ENCODE peak calls at places on chromosome 3, in seven cellular contexts. O, T, I, A, C, Y and D are unnamed samples.

GRCh38 chr3:123046262-123046873 is 18.8 kb upstream of the SEMA5B start:
- DNase-seq in O (peak; percentile 33), A (no peak), I (no peak), Y (no peak), C (no peak), T (no peak), D (no peak)

GRCh38 chr3:42651248-42652091 is 2.0 kb upstream of the ZBTB47 start:
- DNase-seq in A (no peak), T (no peak), O (no peak), Y (no peak), C (no peak), I (no peak), D (no peak)

GRCh38 chr3:113847664-113848461 is 9.3 kb downstream of the GRAMD1C start:
- DNase-seq in C (no peak), I (no peak), O (no peak), Y (no peak), A (no peak), T (no peak), D (no peak)

GRCh38 chr3:4758957-4759656 is 220.1 kb upstream of the BHLHE40 start:
- DNase-seq in C (no peak), O (no peak), T (no peak), Y (no peak), I (no peak), A (no peak), D (no peak)

GRCh38 chr3:186909078-186909853 is 21.1 kb upstream of the ST6GAL1 start:
- DNase-seq in A (peak; percentile 37), C (no peak), O (no peak), I (peak; percentile 52), T (no peak), Y (peak; percentile 63), D (no peak)

GRCh38 chr3:195711813-195712534 is 8.8 kb upstream of the MUC20 start:
- DNase-seq in I (no peak), T (no peak), Y (no peak), C (no peak), A (no peak), O (no peak), D (no peak)

GRCh38 chr3:101084404-101084803 is 91.2 kb upstream of the ABI3BP start:
- DNase-seq in Y (no peak), C (no peak), O (no peak), T (no peak), A (no peak), I (no peak), D (no peak)

GRCh38 chr3:148008591-148008990 is 599.4 kb downstream of the ZIC1 start:
- DNase-seq in C (no peak), A (no peak), I (no peak), T (no peak), Y (no peak), O (no peak), D (no peak)

GRCh38 chr3:116483135-116483534 is 37.8 kb upstream of the LSAMP start:
- DNase-seq in O (no peak), T (no peak), Y (no peak), A (no peak), I (no peak), C (no peak), D (no peak)

GRCh38 chr3:175512700-175513099 is 653.6 kb downstream of the NAALADL2 start:
- DNase-seq in C (no peak), O (no peak), A (no peak), T (no peak), Y (no peak), I (no peak), D (no peak)

GRCh38 chr3:194029846-194030245 is 106.1 kb upstream of the HES1 start:
- DNase-seq in T (no peak), I (no peak), O (no peak), Y (no peak), A (no peak), C (no peak), D (no peak)

GRCh38 chr3:194031349-194031748 is 104.6 kb upstream of the HES1 start:
- DNase-seq in C (no peak), Y (no peak), T (no peak), A (no peak), I (no peak), O (no peak), D (no peak)

GRCh38 chr3:194025119-194025518 is 110.8 kb upstream of the HES1 start:
- DNase-seq in I (no peak), C (no peak), A (no peak), Y (no peak), T (no peak), O (no peak), D (no peak)

GRCh38 chr3:194030372-194030771 is 105.6 kb upstream of the HES1 start:
- DNase-seq in Y (no peak), A (peak; percentile 43), C (no peak), O (no peak), I (no peak), T (no peak), D (no peak)

GRCh38 chr3:194028434-194029004 is 107.4 kb upstream of the HES1 start:
- DNase-seq in I (peak; percentile 16), C (no peak), O (no peak), Y (no peak), T (no peak), A (no peak), D (no peak)
- TF ChIP-seq REST in I (no peak), C (no peak), O (no peak), Y (no peak), T (no peak), A (no peak), D (no peak)

GRCh38 chr3:39124876-39125836 is 17.7 kb downstream of the TTC21A start:
- DNase-seq in Y (peak; percentile 57), I (peak; percentile 53), C (no peak), O (peak; percentile 65), T (no peak), A (peak; percentile 20), D (no peak)
- TF ChIP-seq CTCF in Y (peak; percentile 46), I (peak; percentile 77), C (peak; percentile 29), O (peak; percentile 41), T (no peak), A (peak; percentile 59), D (no peak)

DNA sequence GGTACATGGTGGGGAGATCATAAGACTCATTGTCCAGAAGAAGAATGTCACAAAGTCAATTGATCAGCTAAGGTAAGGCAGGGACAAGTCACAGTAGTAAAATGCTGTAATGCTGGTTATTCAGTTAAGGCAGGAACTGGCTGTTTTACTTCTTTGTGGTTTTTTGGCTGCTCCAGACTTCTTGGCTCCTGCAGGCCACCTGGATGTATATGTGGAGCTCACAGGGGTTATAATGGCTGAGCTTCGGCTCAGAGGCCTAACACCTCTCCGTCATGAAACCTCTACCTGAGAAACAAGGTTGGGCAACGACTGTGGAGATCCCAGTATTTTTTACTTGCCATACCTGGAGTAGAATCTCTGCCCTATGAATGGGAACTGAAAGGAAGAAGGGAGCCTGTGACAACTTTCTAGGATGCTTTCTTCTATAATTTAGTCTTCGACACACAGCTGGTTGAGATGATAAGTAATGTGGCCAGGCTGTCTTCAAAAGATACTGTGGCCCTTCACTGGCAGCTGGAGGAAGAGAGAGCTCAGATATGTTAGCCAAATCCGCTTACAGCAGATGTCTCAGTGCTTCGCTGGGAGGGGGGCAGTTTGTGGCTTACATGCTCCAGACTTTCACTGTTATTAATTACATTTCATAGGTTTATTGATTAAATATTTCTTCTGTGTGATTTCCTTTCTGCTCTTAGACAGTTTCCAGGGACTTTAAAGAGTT is 887.8 kb downstream of the IGSF11 start:
- DNase-seq in I (no peak), T (no peak), O (no peak), C (no peak), Y (no peak), A (no peak), D (no peak)
- TF ChIP-seq REST in I (no peak), T (no peak), O (no peak), C (no peak), Y (no peak), A (no peak), D (no peak)

GRCh38 chr3:150762662-150763121 is 277 bp downstream of the SIAH2 start:
- DNase-seq in O (no peak), A (no peak), I (peak; percentile 32), Y (no peak), C (no peak), T (no peak), D (no peak)

GRCh38 chr3:150761831-150762661 is 923 bp downstream of the SIAH2 start:
- DNase-seq in Y (peak; percentile 81), T (no peak), C (no peak), O (peak; percentile 65), I (peak; percentile 35), A (peak; percentile 36), D (peak; percentile 31)

GRCh38 chr3:150764607-150765366 is 1.8 kb upstream of the SIAH2 start:
- DNase-seq in O (no peak), A (no peak), Y (no peak), I (no peak), T (no peak), C (no peak), D (no peak)

GRCh38 chr3:150763122-150763840 is at the start of gene SIAH2:
- DNase-seq in O (peak; percentile 95), I (peak; percentile 92), A (peak; percentile 92), Y (peak; percentile 83), T (peak; percentile 71), C (peak; percentile 75), D (peak; percentile 90)

GRCh38 chr3:150763841-150764483 is 993 bp upstream of the SIAH2 start:
- DNase-seq in I (peak; percentile 73), O (peak; percentile 74), C (no peak), Y (peak; percentile 61), T (no peak), A (peak; percentile 66), D (peak; percentile 63)
- TF ChIP-seq CTCF in I (peak; percentile 48), O (peak; percentile 48), C (peak; percentile 81), Y (peak; percentile 37), T (peak; percentile 61), A (peak; percentile 76), D (peak; percentile 37)

GRCh38 chr3:171566803-171567422 is 106.7 kb upstream of the TNIK start:
- DNase-seq in A (peak; percentile 41), I (peak; percentile 53), O (peak; percentile 29), Y (peak; percentile 82), T (peak; percentile 42), C (peak; percentile 15), D (no peak)
- TF ChIP-seq REST in A (no peak), I (no peak), O (no peak), Y (no peak), T (no peak), C (no peak), D (no peak)

DNA sequence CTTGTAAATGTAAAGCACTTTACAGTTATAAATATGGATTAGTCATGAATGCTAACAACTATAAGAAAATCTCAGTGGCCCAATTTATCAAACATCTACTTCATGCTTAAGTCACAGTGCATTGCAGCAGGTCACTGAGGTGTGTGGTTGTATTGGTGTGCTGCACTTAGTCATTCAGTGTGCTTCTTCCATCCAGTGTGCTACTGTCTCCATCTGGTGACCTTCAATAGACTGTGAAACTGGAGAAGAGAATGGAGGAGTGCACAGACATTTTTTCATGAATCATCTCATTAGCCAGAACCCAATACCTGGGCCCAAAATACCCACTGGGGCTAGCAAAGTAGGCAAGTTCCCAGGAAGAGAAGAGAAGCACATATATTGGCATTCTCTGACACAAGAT is 199.6 kb downstream of the SHOX2 start:
- DNase-seq in A (no peak), O (peak; percentile 4), I (no peak), Y (no peak), T (no peak), C (no peak), D (no peak)
- TF ChIP-seq CTCF in A (no peak), O (no peak), I (no peak), Y (no peak), T (no peak), C (peak; percentile 15), D (no peak)

DNA sequence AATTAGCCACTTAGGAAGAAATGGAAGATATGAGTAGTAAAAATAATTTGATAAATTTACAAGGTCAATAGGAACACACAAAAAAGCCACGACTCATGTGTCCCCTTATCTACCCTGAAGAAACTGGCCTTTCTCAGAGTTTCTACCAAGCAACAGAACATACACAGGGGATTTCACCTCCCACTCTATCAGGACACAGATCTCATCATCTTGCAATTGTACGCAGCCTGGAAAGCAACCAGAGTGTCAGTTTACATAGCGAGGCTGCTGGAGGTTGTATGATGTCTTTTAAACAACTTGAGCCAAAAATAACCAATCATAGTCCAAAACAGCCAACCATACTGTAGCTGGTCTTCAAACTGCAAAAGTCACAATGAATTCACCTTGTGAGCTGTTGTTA is 19.7 kb upstream of the LMOD3 start:
- DNase-seq in C (no peak), O (no peak), T (no peak), I (no peak), Y (no peak), A (no peak), D (no peak)
- TF ChIP-seq REST in C (no peak), O (no peak), T (no peak), I (no peak), Y (no peak), A (no peak), D (no peak)